ENCODE peak calls at places on chromosomes 13 and 19, in six cellular contexts. One of them, this sample, is unnamed.
A peak's percentile ranks its signal among the peaks of the same experiment; 100 is the strongest.

GRCh38 chr13:110283661-110284516 is 23.1 kb downstream of the COL4A1 start:
- DNase-seq in progenitor cell of endocrine pancreas: no peak
- DNase-seq in tibial artery: no peak
- DNase-seq in choroid plexus epithelial cell: no peak
- DNase-seq in left lung: no peak
- DNase-seq in neural crest cell: no peak
- DNase-seq in this sample: no peak

GRCh38 chr19:9836021-9836420 is 903 bp downstream of the PIN1 start:
- DNase-seq in tibial artery: no peak
- DNase-seq in left lung: no peak
- DNase-seq in progenitor cell of endocrine pancreas: no peak
- DNase-seq in neural crest cell: no peak
- DNase-seq in choroid plexus epithelial cell: peak; percentile 60
- DNase-seq in this sample: no peak

GRCh38 chr19:50705422-50706019 is 14.1 kb downstream of the SHANK1 start:
- DNase-seq in left lung: no peak
- DNase-seq in choroid plexus epithelial cell: peak; percentile 65
- DNase-seq in neural crest cell: peak; percentile 39
- DNase-seq in tibial artery: no peak
- DNase-seq in progenitor cell of endocrine pancreas: no peak
- DNase-seq in this sample: no peak

GRCh38 chr19:21900401-21900800 is 64.4 kb upstream of the ZNF43 start:
- DNase-seq in tibial artery: no peak
- DNase-seq in choroid plexus epithelial cell: no peak
- DNase-seq in left lung: no peak
- DNase-seq in progenitor cell of endocrine pancreas: no peak
- DNase-seq in neural crest cell: no peak
- DNase-seq in this sample: no peak

GRCh38 chr19:3482507-3483225 is 575 bp downstream of the SMIM44 start:
- DNase-seq in tibial artery: no peak
- DNase-seq in progenitor cell of endocrine pancreas: no peak
- DNase-seq in choroid plexus epithelial cell: no peak
- DNase-seq in neural crest cell: no peak
- DNase-seq in left lung: no peak
- DNase-seq in this sample: no peak

GRCh38 chr19:18878858-18879578 is 16.9 kb downstream of the CERS1 start:
- DNase-seq in tibial artery: no peak
- DNase-seq in choroid plexus epithelial cell: no peak
- DNase-seq in left lung: no peak
- DNase-seq in neural crest cell: no peak
- DNase-seq in progenitor cell of endocrine pancreas: no peak
- DNase-seq in this sample: no peak

GRCh38 chr19:3723883-3724282 is 15.7 kb downstream of the TJP3 start:
- DNase-seq in progenitor cell of endocrine pancreas: no peak
- DNase-seq in tibial artery: no peak
- DNase-seq in left lung: no peak
- DNase-seq in choroid plexus epithelial cell: no peak
- DNase-seq in neural crest cell: no peak
- DNase-seq in this sample: no peak

GRCh38 chr13:21537105-21537504 is 66.9 kb downstream of the MICU2 start:
- DNase-seq in choroid plexus epithelial cell: peak; percentile 19
- DNase-seq in progenitor cell of endocrine pancreas: no peak
- DNase-seq in tibial artery: no peak
- DNase-seq in neural crest cell: no peak
- DNase-seq in left lung: no peak
- DNase-seq in this sample: no peak

GRCh38 chr19:42465827-42466280 is 23.1 kb upstream of the CXCL17 start:
- DNase-seq in neural crest cell: no peak
- DNase-seq in tibial artery: no peak
- DNase-seq in progenitor cell of endocrine pancreas: no peak
- DNase-seq in choroid plexus epithelial cell: no peak
- DNase-seq in left lung: no peak
- DNase-seq in this sample: no peak
- TF ChIP-seq CTCF in neural crest cell: no peak
- TF ChIP-seq CTCF in tibial artery: no peak
- TF ChIP-seq CTCF in progenitor cell of endocrine pancreas: no peak
- TF ChIP-seq CTCF in choroid plexus epithelial cell: no peak
- TF ChIP-seq CTCF in left lung: no peak
- TF ChIP-seq CTCF in this sample: no peak

GRCh38 chr19:54137913-54138776 is 583 bp downstream of the CNOT3 start:
- DNase-seq in neural crest cell: no peak
- DNase-seq in tibial artery: no peak
- DNase-seq in left lung: peak; percentile 46
- DNase-seq in progenitor cell of endocrine pancreas: peak; percentile 30
- DNase-seq in choroid plexus epithelial cell: no peak
- DNase-seq in this sample: no peak
- TF ChIP-seq CTCF in neural crest cell: peak; percentile 44
- TF ChIP-seq CTCF in tibial artery: no peak
- TF ChIP-seq CTCF in left lung: no peak
- TF ChIP-seq CTCF in progenitor cell of endocrine pancreas: peak; percentile 49
- TF ChIP-seq CTCF in choroid plexus epithelial cell: no peak
- TF ChIP-seq CTCF in this sample: peak; percentile 63

DNA sequence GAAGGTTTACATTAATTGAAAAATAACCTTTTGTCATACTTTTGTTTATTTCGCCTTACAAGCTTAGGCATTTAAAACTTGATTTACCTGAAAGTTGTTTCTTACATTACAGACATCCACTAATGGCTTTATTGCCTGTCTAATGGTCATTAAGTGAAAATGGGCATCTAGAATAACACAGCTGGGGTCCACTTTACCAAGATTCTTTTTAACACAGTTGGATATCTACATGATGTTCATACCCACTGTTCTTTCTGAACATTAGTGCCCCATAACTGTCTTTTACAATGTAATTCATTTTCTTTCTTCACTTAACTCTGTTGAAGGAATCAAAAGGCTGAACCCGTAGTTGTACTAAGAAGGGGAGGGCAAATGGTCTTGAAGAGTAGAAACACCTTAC is 19.8 kb upstream of the KLHL1 start:
- DNase-seq in choroid plexus epithelial cell: no peak
- DNase-seq in tibial artery: no peak
- DNase-seq in left lung: no peak
- DNase-seq in progenitor cell of endocrine pancreas: no peak
- DNase-seq in neural crest cell: no peak
- DNase-seq in this sample: no peak
- TF ChIP-seq CTCF in choroid plexus epithelial cell: no peak
- TF ChIP-seq CTCF in tibial artery: no peak
- TF ChIP-seq CTCF in left lung: no peak
- TF ChIP-seq CTCF in progenitor cell of endocrine pancreas: no peak
- TF ChIP-seq CTCF in neural crest cell: no peak
- TF ChIP-seq CTCF in this sample: no peak

GRCh38 chr13:75432045-75432444 is 49.9 kb downstream of the TBC1D4 start:
- DNase-seq in left lung: no peak
- DNase-seq in progenitor cell of endocrine pancreas: no peak
- DNase-seq in tibial artery: no peak
- DNase-seq in neural crest cell: no peak
- DNase-seq in choroid plexus epithelial cell: peak; percentile 47
- DNase-seq in this sample: no peak
- TF ChIP-seq CTCF in left lung: no peak
- TF ChIP-seq CTCF in progenitor cell of endocrine pancreas: no peak
- TF ChIP-seq CTCF in tibial artery: no peak
- TF ChIP-seq CTCF in neural crest cell: no peak
- TF ChIP-seq CTCF in choroid plexus epithelial cell: peak; percentile 34
- TF ChIP-seq CTCF in this sample: peak; percentile 13

This sample was measured in chondrocyte.